ENCODE peak calls at places on chromosomes 1 and 21, in ten cellular contexts. K is cardiac muscle cell, O is endothelial cell of umbilical vein, E is GM23248, Y is fibroblast of pulmonary artery, L is choroid plexus epithelial cell, B is RWPE2, P is AG04450, F is BJ, A is Peyer's patch. I is an unnamed sample.

GRCh38 chr1:162765788-162766187 is 24.7 kb upstream of the HSD17B7 start:
- DNase-seq in K (no peak), O (no peak), E (peak), Y (no peak), L (no peak), B (no peak), P (no peak), F (no peak), A (no peak), I (no peak)

GRCh38 chr1:44645466-44646244 is 28.6 kb downstream of the TMEM53 start:
- DNase-seq in K (no peak), O (no peak), E (peak), Y (no peak), L (no peak), B (no peak), P (no peak), F (no peak), A (peak), I (no peak)

GRCh38 chr1:25098717-25099116 is 133.6 kb downstream of the SYF2 start:
- DNase-seq in K (no peak), O (no peak), E (peak), Y (no peak), L (no peak), B (no peak), P (no peak), F (no peak), A (no peak), I (no peak)

GRCh38 chr1:168465942-168466702 is 77.7 kb downstream of the XCL2 start:
- DNase-seq in K (peak), O (no peak), E (no peak), Y (peak), L (peak), B (peak), P (peak), F (no peak), A (peak), I (peak)

GRCh38 chr1:37473431-37474050 is 839 bp upstream of the ZC3H12A start:
- DNase-seq in K (no peak), O (peak), E (peak), Y (no peak), L (peak), B (no peak), P (no peak), F (no peak), A (peak), I (no peak)

GRCh38 chr1:9653783-9654517 is 2.4 kb downstream of the PIK3CD start:
- DNase-seq in K (no peak), O (no peak), E (no peak), Y (no peak), L (no peak), B (no peak), P (no peak), F (no peak), A (peak), I (no peak)

GRCh38 chr21:26982767-26983166 is 15.9 kb upstream of the ADAMTS5 start:
- DNase-seq in K (no peak), O (no peak), E (peak), Y (no peak), L (peak), B (no peak), P (no peak), F (no peak), A (no peak), I (no peak)

GRCh38 chr1:223207293-223208066 is 64.4 kb upstream of the TLR5 start:
- DNase-seq in K (no peak), O (no peak), E (peak), Y (no peak), L (peak), B (no peak), P (no peak), F (no peak), A (no peak), I (no peak)

GRCh38 chr1:109630081-109630880 is 10.6 kb downstream of the AMPD2 start:
- DNase-seq in K (peak), O (no peak), E (no peak), Y (no peak), L (no peak), B (no peak), P (no peak), F (no peak), A (peak), I (no peak)

GRCh38 chr1:36346741-36347370 is 23.4 kb upstream of the EVA1B start:
- DNase-seq in K (no peak), O (no peak), E (no peak), Y (no peak), L (no peak), B (no peak), P (no peak), F (no peak), A (no peak), I (no peak)

GRCh38 chr1:64497484-64497883 is 27.6 kb downstream of the CACHD1 start:
- DNase-seq in K (no peak), O (peak), E (peak), Y (no peak), L (peak), B (no peak), P (no peak), F (no peak), A (no peak), I (no peak)

GRCh38 chr1:111739984-111740765 is 980 bp upstream of the INKA2 start:
- DNase-seq in K (peak), O (peak), E (peak), Y (peak), L (peak), B (no peak), P (no peak), F (no peak), A (peak), I (no peak)

GRCh38 chr1:223189903-223190724 is 47.1 kb upstream of the TLR5 start:
- DNase-seq in K (no peak), O (no peak), E (peak), Y (no peak), L (no peak), B (no peak), P (no peak), F (no peak), A (no peak), I (no peak)

GRCh38 chr1:232891116-232891515 is 59.3 kb upstream of the NTPCR start:
- DNase-seq in K (no peak), O (no peak), E (peak), Y (peak), L (peak), B (no peak), P (peak), F (peak), A (no peak), I (no peak)

GRCh38 chr1:6123083-6123482 is 57.0 kb downstream of the CHD5 start:
- DNase-seq in K (no peak), O (no peak), E (no peak), Y (no peak), L (no peak), B (no peak), P (no peak), F (no peak), A (no peak), I (no peak)

GRCh38 chr1:211503542-211503941 is 11.6 kb upstream of the RD3 start:
- DNase-seq in K (no peak), O (no peak), E (no peak), Y (no peak), L (no peak), B (no peak), P (no peak), F (no peak), A (no peak), I (no peak)

GRCh38 chr1:27504588-27505419 is 14.8 kb upstream of the WASF2 start:
- DNase-seq in K (peak), O (no peak), E (peak), Y (no peak), L (no peak), B (no peak), P (no peak), F (no peak), A (peak), I (no peak)

GRCh38 chr1:116559304-116559761 is 11.5 kb downstream of the CD58 start:
- DNase-seq in K (no peak), O (no peak), E (no peak), Y (no peak), L (no peak), B (no peak), P (no peak), F (no peak), A (no peak), I (no peak)

GRCh38 chr1:53305650-53306049 is 22.2 kb downstream of the LRP8 start:
- DNase-seq in K (no peak), O (no peak), E (peak), Y (no peak), L (no peak), B (no peak), P (no peak), F (no peak), A (no peak), I (no peak)

DNA sequence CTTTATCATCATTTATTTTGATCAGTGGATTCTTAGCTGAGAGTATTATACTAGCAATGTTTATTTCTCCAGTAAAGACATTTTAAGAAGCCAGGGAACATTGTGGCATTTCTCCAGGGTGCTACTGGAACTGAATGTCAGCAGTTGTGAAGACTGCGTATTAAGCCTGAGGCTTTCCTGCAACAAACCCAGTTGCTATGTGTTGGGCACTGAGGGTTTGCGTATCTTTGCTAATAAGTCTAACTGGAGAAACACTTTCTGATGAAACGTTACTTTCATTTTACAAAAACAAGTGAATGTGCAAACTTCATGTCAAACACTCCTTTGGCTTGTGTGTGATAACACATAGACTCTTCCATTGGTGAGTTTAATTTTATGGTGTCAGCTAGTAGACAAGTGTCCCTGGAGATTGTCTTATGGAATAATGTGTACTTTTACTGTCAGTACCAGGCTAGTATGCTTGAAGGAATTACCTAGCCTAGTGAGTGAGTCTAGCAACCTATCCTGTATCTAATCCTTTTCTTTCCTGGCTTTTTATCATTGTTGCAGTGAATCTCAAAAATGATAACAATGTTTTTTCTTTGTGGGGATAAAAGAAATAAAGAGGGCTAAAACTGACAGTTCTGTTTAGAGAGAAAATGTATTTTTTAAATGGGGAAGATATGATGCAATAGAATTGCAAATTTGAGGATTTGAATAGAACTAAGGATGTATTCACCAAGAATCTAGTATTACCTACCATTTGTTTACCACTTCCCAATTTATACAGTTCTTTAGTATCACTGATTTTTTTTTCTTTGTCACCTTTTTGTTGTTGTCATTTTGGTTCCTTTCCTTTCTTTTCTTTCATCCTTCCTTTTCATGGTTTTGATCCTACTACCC is 70.1 kb downstream of the MTR start:
- DNase-seq in K (no peak), O (no peak), E (no peak), Y (no peak), L (no peak), B (no peak), P (no peak), F (no peak), A (no peak), I (no peak)
- H3K4me3 ChIP-seq in K (no peak), O (no peak), E (no peak), Y (no peak), L (no peak), B (no peak), P (no peak), F (no peak), A (no peak), I (no peak)

DNA sequence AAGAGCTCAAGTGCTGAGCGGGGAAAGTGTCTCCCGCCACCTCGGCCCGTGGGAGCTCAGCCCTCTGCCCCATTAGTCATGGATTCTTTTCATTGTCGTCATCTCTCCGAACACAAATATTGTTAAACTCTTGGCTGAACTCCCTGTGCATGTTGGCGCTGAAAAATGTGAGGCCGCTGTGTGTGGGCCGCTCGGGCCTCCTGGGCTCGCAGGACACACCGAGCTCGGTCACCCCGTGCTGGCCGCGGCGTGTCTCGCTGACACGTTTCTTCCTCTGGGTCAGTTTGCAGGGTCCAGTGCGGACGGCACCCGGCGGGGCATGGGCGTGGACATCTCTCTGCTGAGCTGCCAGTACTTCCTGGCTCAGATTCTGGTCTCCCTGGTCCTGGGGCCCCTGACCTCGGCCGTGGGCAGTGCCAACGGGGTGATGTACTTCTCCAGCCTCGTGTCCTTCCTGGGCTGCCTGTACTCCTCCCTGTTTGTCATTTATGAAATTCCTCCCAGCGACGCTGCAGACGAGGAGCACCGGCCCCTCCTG is 25.6 kb downstream of the SLC45A1 start:
- DNase-seq in K (no peak), O (peak), E (peak), Y (peak), L (peak), B (no peak), P (peak), F (peak), A (peak), I (peak)
- H3K4me3 ChIP-seq in K (no peak), O (no peak), E (peak), Y (peak), L (peak), B (no peak), P (peak), F (peak), A (no peak), I (peak)

GRCh38 chr1:151290709-151291303 is 8.7 kb downstream of the ZNF687 start:
- DNase-seq in K (no peak), O (no peak), E (no peak), Y (no peak), L (no peak), B (no peak), P (no peak), F (no peak), A (no peak), I (no peak)

GRCh38 chr1:151289080-151289935 is 7.2 kb downstream of the ZNF687 start:
- DNase-seq in K (no peak), O (no peak), E (no peak), Y (no peak), L (no peak), B (no peak), P (no peak), F (no peak), A (no peak), I (no peak)

GRCh38 chr1:151288502-151288901 is 6.4 kb downstream of the ZNF687 start:
- DNase-seq in K (no peak), O (no peak), E (no peak), Y (no peak), L (no peak), B (no peak), P (no peak), F (no peak), A (no peak), I (no peak)

GRCh38 chr1:151287767-151288500 is 5.8 kb downstream of the ZNF687 start:
- DNase-seq in K (no peak), O (no peak), E (no peak), Y (no peak), L (no peak), B (peak), P (no peak), F (no peak), A (no peak), I (no peak)

DNA sequence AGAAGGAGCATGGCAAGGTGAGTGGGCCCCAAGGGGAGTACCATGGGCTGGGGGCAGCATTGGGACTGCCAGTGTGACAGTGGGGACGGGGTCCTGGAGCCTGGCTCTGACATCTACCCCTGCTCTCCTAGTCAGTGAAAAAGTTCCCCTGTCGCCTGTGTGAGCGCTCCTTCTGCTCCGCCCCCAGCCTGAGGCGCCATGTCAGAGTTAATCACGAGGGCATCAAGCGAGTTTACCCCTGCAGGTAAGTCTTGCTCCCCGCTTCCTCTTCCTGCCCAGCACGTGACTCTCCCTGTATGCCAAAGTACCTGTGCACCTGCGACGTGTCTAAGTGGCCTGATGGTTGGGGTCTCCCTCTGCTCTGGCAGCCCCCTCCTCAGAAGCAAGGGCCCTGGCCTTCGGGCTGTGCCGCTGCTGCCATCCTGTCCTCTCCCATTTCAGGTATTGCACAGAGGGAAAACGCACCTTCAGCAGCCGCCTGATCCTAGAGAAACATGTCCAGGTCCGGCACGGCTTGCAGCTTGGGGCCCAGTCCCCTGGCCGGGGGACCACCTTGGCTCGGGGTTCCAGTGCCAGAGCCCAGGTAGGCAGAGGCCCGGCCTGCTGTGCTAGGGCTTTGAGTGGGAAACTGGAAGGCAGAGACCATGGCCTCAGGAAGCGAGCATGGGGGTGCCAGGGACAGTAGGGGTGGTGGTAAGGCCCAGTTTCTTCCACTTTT is 8.1 kb downstream of the ZNF687 start:
- DNase-seq in K (no peak), O (no peak), E (no peak), Y (no peak), L (no peak), B (no peak), P (no peak), F (no peak), A (no peak), I (no peak)
- H3K4me3 ChIP-seq in K (no peak), O (no peak), E (no peak), Y (no peak), L (no peak), B (no peak), P (no peak), F (no peak), A (no peak), I (no peak)

GRCh38 chr1:164746677-164747076 is 187.7 kb downstream of the PBX1 start:
- DNase-seq in K (no peak), O (no peak), E (no peak), Y (no peak), L (peak), B (no peak), P (no peak), F (no peak), A (no peak), I (no peak)
- H3K4me3 ChIP-seq in K (no peak), O (no peak), E (no peak), Y (no peak), L (no peak), B (no peak), P (no peak), F (no peak), A (no peak), I (no peak)

GRCh38 chr21:29433366-29434059 is 134.8 kb downstream of the BACH1 start:
- DNase-seq in K (no peak), O (no peak), E (peak), Y (peak), L (peak), B (no peak), P (peak), F (no peak), A (no peak), I (no peak)

GRCh38 chr21:29436143-29436542 is 137.4 kb downstream of the BACH1 start:
- DNase-seq in K (no peak), O (no peak), E (no peak), Y (peak), L (no peak), B (no peak), P (no peak), F (no peak), A (no peak), I (no peak)

GRCh38 chr21:29434081-29434480 is 135.4 kb downstream of the BACH1 start:
- DNase-seq in K (no peak), O (no peak), E (no peak), Y (no peak), L (peak), B (no peak), P (no peak), F (no peak), A (no peak), I (no peak)

GRCh38 chr21:29431680-29432079 is 133.0 kb downstream of the BACH1 start:
- DNase-seq in K (no peak), O (no peak), E (no peak), Y (no peak), L (no peak), B (no peak), P (no peak), F (no peak), A (no peak), I (no peak)

DNA sequence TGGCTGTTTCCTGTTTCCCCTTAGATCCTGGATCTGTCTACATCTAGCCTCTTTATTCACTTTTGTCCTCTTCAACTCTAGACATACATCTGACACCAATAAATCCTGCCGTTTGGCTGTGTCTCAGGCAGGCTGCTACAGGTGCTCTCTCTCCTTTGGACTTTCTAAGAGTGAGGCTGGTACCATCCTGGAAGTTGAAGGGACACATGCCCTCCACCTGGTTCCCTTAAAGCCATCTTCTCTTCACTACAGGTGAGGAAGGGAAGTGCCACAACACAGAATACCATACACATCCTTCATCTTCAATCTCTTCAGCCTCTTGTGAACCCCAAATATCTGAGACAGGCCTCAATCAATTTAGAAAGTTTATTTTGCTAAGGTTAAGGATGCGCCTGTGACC is 137.9 kb downstream of the BACH1 start:
- DNase-seq in K (no peak), O (no peak), E (no peak), Y (no peak), L (no peak), B (no peak), P (no peak), F (no peak), A (no peak), I (no peak)
- H3K4me3 ChIP-seq in K (no peak), O (no peak), E (no peak), Y (no peak), L (no peak), B (no peak), P (no peak), F (no peak), A (no peak), I (no peak)

DNA sequence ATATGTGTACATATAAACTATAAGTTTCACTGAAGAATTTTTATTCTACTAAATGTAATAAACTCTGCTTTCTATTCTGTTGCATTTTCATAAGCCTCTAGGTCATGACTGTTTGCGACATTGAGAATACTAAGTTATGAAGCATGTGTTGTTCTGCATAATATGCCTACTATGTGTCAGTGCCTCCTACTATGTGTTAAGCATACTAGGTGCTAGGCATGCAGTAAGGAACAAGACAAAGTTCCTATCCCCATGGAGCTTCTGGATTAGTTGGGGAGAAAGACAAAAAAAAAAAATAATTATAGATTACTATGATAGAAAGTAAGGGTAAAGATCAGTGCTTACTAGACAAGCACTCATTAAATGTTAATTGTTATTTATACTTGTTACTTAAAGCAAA is 1.3 kb downstream of the SDCCAG8 start:
- DNase-seq in K (no peak), O (no peak), E (no peak), Y (no peak), L (no peak), B (no peak), P (no peak), F (no peak), A (no peak), I (no peak)
- H3K4me3 ChIP-seq in K (peak), O (no peak), E (peak), Y (peak), L (peak), B (no peak), P (peak), F (no peak), A (no peak), I (peak)

I was measured in HFF-Myc.